ENCODE peak calls at places on chromosomes 11 and 22, in six cellular contexts. E is upper lobe of right lung, F is PC-3, L is brain microvascular endothelial cell, G is stomach, D is endothelial cell. V is an unnamed sample.

GRCh38 chr11:8822476-8822875 is 88.5 kb upstream of the AKIP1 start:
- DNase-seq in F (no peak), G (no peak), D (no peak), L (no peak), E (no peak), V (no peak)

GRCh38 chr11:48106166-48106565 is 110.4 kb upstream of the OR4B1 start:
- DNase-seq in L (no peak), G (no peak), D (no peak), F (no peak), E (no peak), V (no peak)

GRCh38 chr11:100932474-100933100 is 197.0 kb downstream of the PGR start:
- DNase-seq in F (peak), D (no peak), G (no peak), E (no peak), L (no peak), V (no peak)

GRCh38 chr11:3109921-3110706 is 52.9 kb upstream of the CARS1 start:
- DNase-seq in F (peak), E (peak), L (no peak), D (peak), G (peak), V (peak)

GRCh38 chr11:35662649-35663407 is at the start of gene TRIM44:
- DNase-seq in F (peak), L (peak), G (peak), D (peak), E (peak), V (peak)

GRCh38 chr11:58905716-58906547 is 33.4 kb upstream of the GLYATL1 start:
- DNase-seq in L (peak), D (peak), F (peak), E (no peak), G (peak), V (no peak)

GRCh38 chr11:61918251-61919112 is 1.1 kb upstream of the RAB3IL1 start:
- DNase-seq in D (no peak), F (no peak), E (no peak), G (no peak), L (no peak), V (peak)

GRCh38 chr11:76233196-76233921 is 27.1 kb upstream of the WNT11 start:
- DNase-seq in G (no peak), L (no peak), F (no peak), D (no peak), E (no peak), V (no peak)

GRCh38 chr22:38943181-38943580 is 14.2 kb upstream of the APOBEC3A start:
- DNase-seq in L (no peak), E (peak), D (no peak), G (peak), F (no peak), V (no peak)

GRCh38 chr22:31217890-31218287 is 5.8 kb downstream of the LIMK2 start:
- DNase-seq in G (no peak), D (no peak), F (no peak), E (no peak), L (no peak), V (no peak)

GRCh38 chr11:78645226-78646202 is 70.8 kb upstream of the NARS2 start:
- DNase-seq in L (peak), G (peak), E (peak), D (peak), F (peak), V (no peak)

GRCh38 chr11:35549787-35550186 is 24.4 kb upstream of the PAMR1 start:
- DNase-seq in G (no peak), E (no peak), L (peak), D (no peak), F (peak), V (no peak)

GRCh38 chr11:92556435-92556834 is 331.8 kb downstream of the FAT3 start:
- DNase-seq in L (peak), E (no peak), D (peak), G (no peak), F (peak), V (no peak)

GRCh38 chr22:48098243-48098935 is 1335.9 kb downstream of the TBC1D22A start:
- DNase-seq in E (no peak), L (no peak), F (no peak), G (no peak), D (no peak), V (no peak)

GRCh38 chr11:110891411-110891810 is 179.2 kb upstream of the ARHGAP20 start:
- DNase-seq in D (no peak), E (no peak), F (no peak), L (peak), G (no peak), V (no peak)

GRCh38 chr22:32308934-32309333 is 48.7 kb upstream of the RFPL3 start:
- DNase-seq in E (no peak), F (no peak), L (no peak), D (no peak), G (no peak), V (no peak)

GRCh38 chr11:2186669-2187266 is 15.2 kb upstream of the TH start:
- DNase-seq in D (peak), G (peak), F (peak), L (peak), E (no peak), V (no peak)

GRCh38 chr11:61728940-61729219 is 23.6 kb upstream of the MYRF start:
- DNase-seq in E (no peak), F (peak), L (peak), G (no peak), D (no peak), V (no peak)

GRCh38 chr11:69734841-69735240 is 31.0 kb upstream of the FGF19 start:
- DNase-seq in G (no peak), F (no peak), D (no peak), E (no peak), L (no peak), V (no peak)

GRCh38 chr11:97364047-97364446 is 974.2 kb downstream of the JRKL start:
- DNase-seq in L (no peak), G (no peak), F (peak), E (no peak), D (no peak), V (no peak)

DNA sequence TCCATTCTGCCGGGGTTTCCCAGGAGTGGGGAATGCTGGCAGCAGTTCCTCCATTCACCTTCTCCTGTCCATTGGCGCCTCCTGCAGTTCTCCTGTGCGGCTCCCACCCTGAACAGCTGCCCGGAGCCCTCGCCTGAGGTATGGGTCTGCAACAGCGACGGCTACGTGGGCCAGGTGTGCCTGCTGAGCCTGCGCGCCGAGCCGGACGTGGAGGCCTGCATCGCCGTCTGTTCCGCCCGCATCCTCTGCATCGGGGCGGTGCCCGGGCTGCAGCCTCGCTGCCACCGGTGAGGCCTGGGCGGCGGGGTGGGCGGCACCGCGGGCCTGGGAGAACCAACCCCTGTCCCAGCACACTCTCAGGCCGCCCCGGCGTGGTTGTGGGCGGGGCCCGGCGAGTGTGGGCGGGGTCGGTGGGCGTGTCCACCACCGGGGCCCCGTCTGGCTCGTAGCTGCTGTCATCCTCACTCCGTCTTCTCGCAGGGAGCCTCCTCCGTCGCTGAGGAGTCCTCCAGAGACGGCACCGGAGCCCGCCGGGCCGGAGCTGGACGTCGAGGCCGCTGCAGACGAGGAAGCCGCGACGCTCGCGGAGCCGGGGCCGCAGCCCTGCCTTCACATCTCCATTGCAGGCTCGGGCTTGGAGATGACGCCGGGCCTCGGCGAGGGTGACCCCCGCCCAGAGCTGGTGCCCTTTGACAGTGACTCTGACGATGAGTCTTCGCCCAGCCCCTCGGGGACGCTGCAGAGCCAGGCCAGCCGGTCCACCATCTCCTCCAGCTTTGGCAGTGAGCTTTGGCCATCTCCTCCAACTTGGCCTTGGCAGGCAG is 14.0 kb upstream of the RELT start:
- DNase-seq in D (peak), G (no peak), F (no peak), E (no peak), L (no peak), V (no peak)
- TF ChIP-seq CTCF in D (no peak), G (no peak), F (peak), E (no peak), L (no peak), V (no peak)

GRCh38 chr11:103108933-103109817 is at the start of gene DYNC2H1:
- DNase-seq in D (peak), G (peak), E (peak), F (peak), L (peak), V (peak)

GRCh38 chr11:103111400-103111799 is 2.2 kb downstream of the DYNC2H1 start:
- DNase-seq in F (no peak), D (no peak), E (no peak), G (no peak), L (no peak), V (no peak)

GRCh38 chr11:103112364-103112763 is 3.1 kb downstream of the DYNC2H1 start:
- DNase-seq in E (no peak), D (no peak), L (no peak), F (no peak), G (no peak), V (no peak)

GRCh38 chr11:103109818-103110388 is 677 bp downstream of the DYNC2H1 start:
- DNase-seq in F (no peak), E (no peak), G (no peak), L (peak), D (peak), V (no peak)

GRCh38 chr11:103110406-103110805 is 1.2 kb downstream of the DYNC2H1 start:
- DNase-seq in D (no peak), L (peak), E (no peak), F (peak), G (no peak), V (no peak)
- TF ChIP-seq CTCF in D (no peak), L (peak), E (peak), F (peak), G (no peak), V (no peak)

DNA sequence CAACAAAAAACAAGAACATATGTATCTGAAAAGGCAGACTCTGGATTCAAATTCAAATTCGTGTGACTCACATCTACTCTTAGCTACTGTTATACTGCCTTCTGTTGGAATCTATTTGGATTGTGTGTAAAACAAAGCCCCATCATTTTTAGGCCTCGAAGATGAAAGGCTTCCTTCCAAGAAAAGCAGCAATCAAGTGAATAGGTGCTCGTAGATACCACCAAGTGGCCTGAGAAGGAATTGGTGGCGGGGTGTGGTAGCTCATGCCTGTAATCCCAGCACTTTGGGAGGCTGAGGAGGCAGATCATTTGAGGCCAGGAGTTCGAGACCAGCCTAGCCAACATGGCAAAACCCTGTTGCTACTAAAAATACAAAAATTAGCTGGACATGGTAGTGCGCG is 4.2 kb downstream of the GRAMD1B start:
- DNase-seq in D (peak), L (no peak), G (no peak), F (peak), E (no peak), V (no peak)
- TF ChIP-seq CTCF in D (peak), L (peak), G (no peak), F (peak), E (no peak), V (no peak)

DNA sequence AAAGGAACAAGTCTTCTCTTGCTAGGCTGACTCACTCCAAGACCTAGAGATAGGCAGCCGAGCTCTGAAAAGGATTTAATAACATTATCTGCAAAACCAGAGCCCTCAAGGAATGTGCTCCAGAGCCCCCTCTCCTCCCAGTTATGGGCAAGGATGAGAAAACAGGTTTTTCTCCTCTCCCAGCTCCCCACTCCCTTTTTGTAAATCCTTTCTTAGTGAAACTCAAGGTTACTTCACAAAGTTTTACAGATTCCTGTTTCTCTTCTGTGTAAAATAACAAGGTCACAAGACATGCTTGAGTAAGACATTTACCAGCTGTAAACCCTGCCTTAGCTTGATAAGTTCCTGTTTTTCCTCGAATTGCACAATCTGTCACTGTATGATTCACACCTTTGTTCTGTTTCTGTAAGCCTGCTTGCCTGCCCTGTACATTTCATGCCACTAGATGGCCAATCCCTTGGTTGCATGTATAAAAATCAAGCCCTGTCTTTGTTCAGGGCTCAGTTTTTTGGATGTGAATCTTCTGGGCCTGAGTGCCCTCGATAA is 489.4 kb downstream of the KCNA4 start:
- DNase-seq in D (no peak), E (no peak), G (no peak), F (peak), L (peak), V (no peak)
- TF ChIP-seq CTCF in D (peak), E (peak), G (no peak), F (peak), L (peak), V (no peak)

GRCh38 chr22:44990810-44991209 is 19.0 kb downstream of the PHF21B start:
- DNase-seq in G (no peak), E (no peak), D (no peak), F (no peak), L (no peak), V (no peak)

GRCh38 chr22:44991218-44991617 is 18.6 kb downstream of the PHF21B start:
- DNase-seq in D (no peak), G (no peak), F (no peak), L (no peak), E (no peak), V (no peak)

GRCh38 chr22:44985906-44986527 is 23.8 kb downstream of the PHF21B start:
- DNase-seq in D (no peak), F (no peak), E (no peak), G (no peak), L (no peak), V (no peak)

GRCh38 chr22:44990328-44990727 is 19.5 kb downstream of the PHF21B start:
- DNase-seq in E (no peak), G (no peak), F (no peak), L (no peak), D (no peak), V (no peak)

DNA sequence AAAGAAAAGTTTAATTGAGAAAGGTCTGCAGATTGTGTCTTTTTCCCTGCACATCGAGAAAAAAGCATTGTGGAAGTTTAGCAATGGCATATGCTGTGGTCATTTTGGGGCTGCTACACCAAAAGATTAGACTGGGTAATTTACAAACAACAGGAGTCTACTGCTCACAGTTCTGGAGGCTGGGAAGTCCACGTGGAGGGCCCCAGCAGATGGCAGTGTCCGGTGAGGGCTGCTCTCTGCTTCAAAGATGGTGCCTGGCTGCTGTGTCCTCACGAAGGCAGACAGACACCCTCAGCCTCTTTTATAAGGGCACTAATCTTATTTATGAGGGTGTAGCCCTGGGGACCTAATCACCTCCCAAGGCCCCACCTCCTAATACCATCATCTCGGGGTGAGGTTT is 21.1 kb downstream of the PHF21B start:
- DNase-seq in G (no peak), L (no peak), F (no peak), D (no peak), E (no peak), V (no peak)
- TF ChIP-seq CTCF in G (no peak), L (peak), F (peak), D (no peak), E (no peak), V (no peak)

GRCh38 chr11:113989381-113989780 is 14.5 kb downstream of the HTR3A start:
- DNase-seq in G (no peak), F (no peak), L (no peak), E (no peak), D (no peak), V (no peak)
- TF ChIP-seq CTCF in G (no peak), F (no peak), L (no peak), E (no peak), D (no peak), V (no peak)